ENCODE peak calls at places on chromosomes 4 and X, in five cellular contexts. B, N, A, M and Y are unnamed samples.

GRCh38 chrX:153995504-153995903 is 22.9 kb downstream of the TMEM187 start:
- DNase-seq in M (no peak), A (no peak), B (no peak), N (no peak), Y (no peak)

GRCh38 chrX:119236599-119237525 is 777 bp downstream of the PGRMC1 start:
- DNase-seq in A (peak), M (peak), N (peak), B (no peak), Y (no peak)

GRCh38 chrX:46575991-46576392 is 2.4 kb downstream of the CHST7 start:
- DNase-seq in B (no peak), M (no peak), A (no peak), N (no peak), Y (no peak)

GRCh38 chr4:73816814-73817213 is 19.7 kb upstream of the CXCL6 start:
- DNase-seq in A (no peak), B (no peak), M (no peak), N (no peak), Y (peak)

GRCh38 chrX:79361192-79361870 is 5.8 kb downstream of the ITM2A start:
- DNase-seq in B (no peak), M (no peak), N (no peak), A (no peak), Y (no peak)

GRCh38 chr4:95059630-95060029 is 301.9 kb downstream of the BMPR1B start:
- DNase-seq in B (no peak), N (no peak), A (no peak), M (no peak), Y (no peak)

GRCh38 chr4:129223955-129224354 is 128.0 kb downstream of the C4orf33 start:
- DNase-seq in N (no peak), A (no peak), M (no peak), B (no peak), Y (no peak)

GRCh38 chrX:10529344-10529743 is 91.0 kb downstream of the MID1 start:
- DNase-seq in N (no peak), B (no peak), A (no peak), M (no peak), Y (no peak)

GRCh38 chrX:121256653-121257052 is 209.2 kb downstream of the GLUD2 start:
- DNase-seq in A (no peak), M (no peak), N (no peak), B (no peak), Y (no peak)